ENCODE peak calls at places on chromosomes 13 and 19, in four cellular contexts. H is A549, M is GM12878, C is K562. R is an unnamed sample.

GRCh38 chr13:73335226-73335625 is 276.4 kb downstream of the KLF5 start:
- DNase-seq in H (peak), M (peak), C (no peak), R (no peak)

GRCh38 chr13:98632971-98633370 is 56.1 kb upstream of the STK24 start:
- DNase-seq in H (no peak), M (no peak), C (no peak), R (no peak)

GRCh38 chr13:113542751-113543424 is 41.7 kb upstream of the TFDP1 start:
- DNase-seq in H (no peak), M (no peak), C (no peak), R (no peak)

GRCh38 chr13:32804673-32805260 is 211.5 kb upstream of the KL start:
- DNase-seq in H (no peak), M (no peak), C (no peak), R (no peak)

GRCh38 chr19:55096061-55096701 is 20.5 kb downstream of the EPS8L1 start:
- DNase-seq in H (no peak), M (no peak), C (no peak), R (no peak)

GRCh38 chr13:40539954-40540706 is 126.3 kb downstream of the FOXO1 start:
- DNase-seq in H (peak), M (no peak), C (no peak), R (peak)

GRCh38 chr13:73835138-73835721 is 299.0 kb downstream of the KLF12 start:
- DNase-seq in H (peak), M (peak), C (peak), R (peak)

GRCh38 chr13:112779856-112780604 is 90.2 kb downstream of the ATP11A start:
- DNase-seq in H (no peak), M (no peak), C (no peak), R (no peak)

GRCh38 chr19:15115762-15116615 is 8.8 kb downstream of the SYDE1 start:
- DNase-seq in H (no peak), M (no peak), C (no peak), R (no peak)

GRCh38 chr13:41944229-41944628 is 16.7 kb downstream of the VWA8 start:
- DNase-seq in H (no peak), M (no peak), C (no peak), R (no peak)

GRCh38 chr13:111902726-111903125 is 164.2 kb upstream of the SOX1 start:
- DNase-seq in H (no peak), M (no peak), C (no peak), R (no peak)

GRCh38 chr19:29478578-29479565 is 46.9 kb upstream of the VSTM2B start:
- DNase-seq in H (peak), M (no peak), C (peak), R (peak)

GRCh38 chr19:28166025-28166424 is 1046.9 kb downstream of the UQCRFS1 start:
- DNase-seq in H (no peak), M (no peak), C (no peak), R (no peak)

GRCh38 chr13:18233783-18234299 is 947.8 kb downstream of the TUBA3C start:
- DNase-seq in H (no peak), M (no peak), C (no peak), R (no peak)

GRCh38 chr19:29260477-29261317 is 47.7 kb upstream of the UQCRFS1 start:
- DNase-seq in H (no peak), M (peak), C (peak), R (peak)

GRCh38 chr19:23996549-23996948 is 81.9 kb downstream of the ZNF726 start:
- DNase-seq in H (peak), M (no peak), C (peak), R (peak)

GRCh38 chr13:69124996-69125395 is 982.6 kb upstream of the ATXN8OS start:
- DNase-seq in H (no peak), M (no peak), C (no peak), R (no peak)

GRCh38 chr13:98773053-98773452 is 20.6 kb upstream of the SLC15A1 start:
- DNase-seq in H (no peak), M (no peak), C (no peak), R (no peak)

GRCh38 chr13:39675904-39676303 is 20.4 kb downstream of the COG6 start:
- DNase-seq in H (no peak), M (no peak), C (no peak), R (no peak)

GRCh38 chr19:5978606-5979552 is 939 bp upstream of the RANBP3 start:
- DNase-seq in H (no peak), M (no peak), C (peak), R (no peak)

DNA sequence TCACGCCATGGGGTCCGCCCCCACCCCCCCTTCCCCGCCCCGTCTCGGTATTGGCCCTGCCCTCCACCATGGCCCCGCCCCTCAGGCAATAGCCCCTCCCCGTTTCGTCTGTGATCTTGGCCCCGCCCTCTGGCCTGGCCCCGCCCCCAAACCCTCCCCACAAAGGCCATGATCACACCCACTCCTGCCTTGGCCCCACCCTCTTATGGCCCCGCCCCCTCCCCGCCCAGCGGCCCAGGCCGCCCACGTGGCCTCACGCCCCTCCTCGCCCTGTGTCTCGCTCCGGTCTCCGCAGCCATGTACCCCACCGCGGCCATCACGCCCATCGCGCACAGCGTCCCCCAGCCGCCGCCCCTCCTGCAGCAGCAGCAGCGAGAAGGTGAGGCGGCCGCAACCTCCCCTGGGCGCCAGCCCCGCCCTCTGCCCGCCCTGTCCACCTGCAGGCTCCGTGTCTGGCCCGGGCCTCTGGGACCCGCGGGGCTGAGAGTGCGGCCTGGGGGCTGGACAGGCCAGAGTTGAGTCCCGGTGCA is 61.3 kb downstream of the CELF5 start:
- DNase-seq in H (peak), M (no peak), C (no peak), R (peak)
- TF ChIP-seq CHD4 in H (no peak), M (no peak), C (no peak), R (no peak)

GRCh38 chr19:47112166-47112663 is 1.4 kb downstream of the ZC3H4 start:
- DNase-seq in H (peak), M (no peak), C (peak), R (peak)
- TF ChIP-seq CHD4 in H (no peak), M (no peak), C (no peak), R (no peak)

GRCh38 chr19:1649706-1650626 is 2.4 kb downstream of the TCF3 start:
- DNase-seq in H (no peak), M (no peak), C (no peak), R (no peak)

GRCh38 chr19:1652471-1653299 is at the start of gene TCF3:
- DNase-seq in H (peak), M (peak), C (peak), R (peak)

GRCh38 chr19:1650627-1651009 is 1.8 kb downstream of the TCF3 start:
- DNase-seq in H (no peak), M (no peak), C (no peak), R (no peak)

GRCh38 chr19:1651548-1652394 is 644 bp downstream of the TCF3 start:
- DNase-seq in H (peak), M (no peak), C (peak), R (no peak)

GRCh38 chr19:1651061-1651547 is 1.3 kb downstream of the TCF3 start:
- DNase-seq in H (no peak), M (peak), C (peak), R (no peak)
- TF ChIP-seq CHD4 in H (no peak), M (no peak), C (no peak), R (no peak)

GRCh38 chr19:42168206-42168605 is 36.0 kb upstream of the POU2F2 start:
- DNase-seq in H (no peak), M (no peak), C (no peak), R (no peak)
- TF ChIP-seq CHD4 in H (no peak), M (no peak), C (no peak), R (no peak)

GRCh38 chr13:110354715-110355473 is 47.8 kb downstream of the COL4A2 start:
- DNase-seq in H (no peak), M (no peak), C (peak), R (no peak)

GRCh38 chr13:110358381-110358780 is 51.3 kb downstream of the COL4A2 start:
- DNase-seq in H (no peak), M (no peak), C (no peak), R (no peak)

GRCh38 chr13:110353339-110353977 is 46.4 kb downstream of the COL4A2 start:
- DNase-seq in H (no peak), M (no peak), C (no peak), R (no peak)

GRCh38 chr13:110354209-110354627 is 47.1 kb downstream of the COL4A2 start:
- DNase-seq in H (no peak), M (no peak), C (no peak), R (no peak)

DNA sequence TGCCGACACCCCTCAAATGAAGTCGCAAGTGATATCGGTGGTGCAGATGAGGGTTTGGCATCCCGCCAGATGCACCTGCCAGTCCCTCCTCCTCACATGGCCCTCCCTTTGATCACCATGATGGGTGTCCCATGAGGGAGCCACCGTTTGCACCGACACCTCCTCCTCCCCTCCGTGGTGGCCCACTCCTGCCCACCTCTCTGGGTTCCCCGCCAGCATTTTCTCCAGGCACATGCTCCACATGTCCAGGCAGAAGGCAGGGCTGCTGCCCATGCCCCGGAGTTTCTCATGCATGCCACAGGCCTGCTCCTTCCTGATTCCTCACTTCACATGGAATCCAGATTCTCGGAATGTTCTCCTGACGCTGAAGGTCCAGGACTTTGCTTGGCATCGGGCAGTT is 49.3 kb downstream of the COL4A2 start:
- DNase-seq in H (no peak), M (no peak), C (no peak), R (no peak)
- TF ChIP-seq CHD4 in H (no peak), M (no peak), C (no peak), R (no peak)

GRCh38 chr19:10766681-10767201 is 48.9 kb downstream of the DNM2 start:
- DNase-seq in H (no peak), M (no peak), C (no peak), R (no peak)

GRCh38 chr19:10764340-10764894 is 46.5 kb downstream of the DNM2 start:
- DNase-seq in H (no peak), M (no peak), C (no peak), R (peak)

GRCh38 chr19:10767726-10768125 is 49.8 kb downstream of the DNM2 start:
- DNase-seq in H (no peak), M (no peak), C (no peak), R (no peak)

GRCh38 chr19:10768369-10768768 is 50.5 kb downstream of the DNM2 start:
- DNase-seq in H (no peak), M (no peak), C (no peak), R (no peak)

DNA sequence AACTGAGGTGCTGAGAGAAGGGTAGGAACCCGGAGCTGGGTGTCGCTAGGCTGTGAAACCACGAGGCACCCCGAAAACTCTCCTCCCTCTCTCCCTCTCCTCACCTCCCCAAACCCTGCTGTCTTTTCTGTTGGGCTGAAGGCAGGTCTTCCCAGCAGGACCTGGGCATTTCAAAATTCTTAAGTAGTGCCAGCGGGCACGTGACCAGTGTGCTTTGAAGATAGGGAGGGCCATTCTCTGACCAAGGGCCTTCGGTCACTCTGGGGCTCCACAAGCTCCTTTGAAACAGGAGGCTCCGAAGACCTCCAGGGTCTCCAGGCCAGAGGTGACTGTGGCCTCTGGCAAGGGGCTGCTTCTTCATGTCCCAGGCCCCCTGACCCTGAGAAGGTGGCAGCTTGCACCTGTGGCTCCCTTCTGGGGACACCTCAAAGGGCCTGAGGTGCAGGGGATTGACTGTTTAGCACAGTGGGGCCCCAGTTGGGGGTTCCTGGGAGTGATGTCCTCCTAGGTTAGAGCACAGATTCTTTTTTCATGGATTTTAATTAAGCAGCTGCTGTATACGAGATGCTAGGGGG is 48.3 kb downstream of the DNM2 start:
- DNase-seq in H (no peak), M (no peak), C (no peak), R (no peak)
- TF ChIP-seq CHD4 in H (no peak), M (no peak), C (no peak), R (no peak)

GRCh38 chr13:91946498-91947070 is 548.2 kb downstream of the GPC5 start:
- DNase-seq in H (peak), M (no peak), C (peak), R (peak)
- TF ChIP-seq CHD4 in H (no peak), M (no peak), C (no peak), R (no peak)

R was measured in HepG2.